ENCODE peak calls at places on chromosomes 11 and 22, in four cellular contexts. Z is hippocampal formation; C is caudate nucleus; H is activated gamma-delta T cell treated with anti-CD3 and anti-CD28 coated beads, Interleukin-2, amount 50 U/mL, for 16 hours. S is an unnamed sample.

GRCh38 chr11:93740802-93741093 is 547 bp downstream of the TAF1D start:
- DNase-seq in Z (peak), C (peak), H (peak), S (peak)

GRCh38 chr11:8531982-8532381 is 62.0 kb downstream of the STK33 start:
- DNase-seq in Z (no peak), C (no peak), H (no peak), S (no peak)

GRCh38 chr11:111913997-111914396 is 1.5 kb downstream of the HSPB2 start:
- DNase-seq in Z (peak), C (peak), H (no peak), S (no peak)

GRCh38 chr22:37681001-37681424 is 5.1 kb upstream of the NOL12 start:
- DNase-seq in Z (no peak), C (no peak), H (no peak), S (no peak)

GRCh38 chr11:57615308-57615707 is 17.8 kb downstream of the SERPING1 start:
- DNase-seq in Z (no peak), C (no peak), H (no peak), S (no peak)

GRCh38 chr11:44568706-44569473 is 3.4 kb downstream of the CD82 start:
- DNase-seq in Z (peak), C (peak), H (peak), S (no peak)

GRCh38 chr11:93740031-93740801 is 1.1 kb downstream of the TAF1D start:
- DNase-seq in Z (no peak), C (no peak), H (no peak), S (no peak)

GRCh38 chr11:1157645-1158591 is at the start of gene MUC5AC:
- DNase-seq in Z (no peak), C (no peak), H (no peak), S (no peak)

GRCh38 chr11:88288560-88288959 is 49.0 kb downstream of the CTSC start:
- DNase-seq in Z (no peak), C (no peak), H (no peak), S (no peak)

GRCh38 chr22:17769716-17770082 is 4.6 kb downstream of the BID start:
- DNase-seq in Z (no peak), C (no peak), H (no peak), S (no peak)

GRCh38 chr11:42957831-42958230 is 354.0 kb upstream of the API5 start:
- DNase-seq in Z (no peak), C (no peak), H (no peak), S (no peak)

GRCh38 chr11:106249857-106250256 is 172.4 kb downstream of the AASDHPPT start:
- DNase-seq in Z (no peak), C (no peak), H (no peak), S (no peak)

GRCh38 chr11:64250875-64251721 is at the start of gene PLCB3:
- DNase-seq in Z (no peak), C (peak), H (peak), S (no peak)